ENCODE peak calls at places on chromosomes 16 and 17, in eight cellular contexts. T is A549; U is progenitor cell of endocrine pancreas; V is choroid plexus epithelial cell; G is T-helper 9 cell; R is GM06990; P is stimulated activated CD4-positive, alpha-beta T cell treated with anti-CD3 and anti-CD28 coated beads, TNF-alpha, amount 100 ng/mL, for 24 hours; K is HEK293T. J is an unnamed sample.

GRCh38 chr16:3938843-3939624 is 58.5 kb upstream of the CREBBP start:
- DNase-seq in R (peak), P (peak), K (peak), G (peak), V (peak), U (peak), T (peak), J (peak)

GRCh38 chr16:80009971-80010659 is 409.6 kb upstream of the MAF start:
- DNase-seq in T (no peak), U (no peak), G (no peak), P (no peak), R (no peak), V (no peak), K (no peak), J (no peak)

GRCh38 chr17:65064452-65065019 is 8.0 kb upstream of the GNA13 start:
- DNase-seq in U (no peak), V (peak), G (no peak), T (peak), P (no peak), R (no peak), K (no peak), J (no peak)

GRCh38 chr17:43033947-43034622 is 9.1 kb downstream of the RND2 start:
- DNase-seq in T (no peak), P (no peak), G (no peak), U (no peak), K (no peak), R (no peak), V (no peak), J (peak)

GRCh38 chr17:66893863-66894262 is 58.9 kb downstream of the CACNG5 start:
- DNase-seq in G (no peak), U (no peak), R (no peak), V (no peak), P (no peak), K (no peak), T (no peak), J (no peak)

GRCh38 chr17:49728425-49728824 is 20.7 kb upstream of the SLC35B1 start:
- DNase-seq in R (no peak), G (no peak), P (no peak), T (no peak), U (no peak), K (no peak), V (no peak), J (no peak)

GRCh38 chr16:48246066-48246465 is 1.3 kb downstream of the ABCC11 start:
- DNase-seq in T (no peak), V (peak), U (no peak), P (no peak), R (no peak), G (no peak), K (no peak), J (no peak)

GRCh38 chr17:28415886-28416285 is 9.9 kb upstream of the SLC46A1 start:
- DNase-seq in V (no peak), P (no peak), R (no peak), T (no peak), G (no peak), K (no peak), U (no peak), J (no peak)

J was measured in NCI-H774.